ENCODE peak calls at places on chromosomes 7 and 10, in nine cellular contexts. X is hepatocyte, S is IMR-90, M is body of pancreas, E is heart right ventricle, Y is PC-3, N is HCT116, C is sigmoid colon, A is adrenal gland. R is an unnamed sample.

GRCh38 chr10:86049442-86049841 is 317.2 kb downstream of the GRID1 start:
- DNase-seq in Y (no peak), X (no peak), S (no peak), C (no peak), M (no peak), A (no peak), N (no peak), E (no peak), R (no peak)

GRCh38 chr7:1144269-1144771 is 15.7 kb downstream of the ZFAND2A start:
- DNase-seq in A (peak; percentile 85), S (no peak), E (peak; percentile 44), Y (peak; percentile 54), N (no peak), M (peak; percentile 57), X (no peak), C (peak; percentile 75), R (no peak)

GRCh38 chr10:17647316-17647715 is 3.4 kb downstream of the STAM start:
- DNase-seq in N (no peak), Y (no peak), S (no peak), A (peak; percentile 19), C (no peak), X (no peak), M (no peak), E (no peak), R (no peak)

GRCh38 chr7:30019387-30019786 is 7.1 kb downstream of the FKBP14 start:
- DNase-seq in N (no peak), X (no peak), A (no peak), C (no peak), M (no peak), S (no peak), Y (no peak), E (no peak), R (no peak)

GRCh38 chr7:52897708-52898107 is 137.7 kb upstream of the POM121L12 start:
- DNase-seq in C (peak; percentile 83), A (no peak), Y (no peak), S (no peak), N (no peak), X (peak; percentile 23), M (no peak), E (peak; percentile 22), R (no peak)

GRCh38 chr10:94006591-94007550 is 13.1 kb downstream of the PLCE1 start:
- DNase-seq in M (peak; percentile 31), A (no peak), C (no peak), E (no peak), S (peak; percentile 78), N (no peak), Y (peak; percentile 94), X (peak; percentile 76), R (peak; percentile 89)

GRCh38 chr7:104958278-104958903 is 55.6 kb upstream of the KMT2E start:
- DNase-seq in C (no peak), N (no peak), M (no peak), Y (no peak), A (no peak), E (no peak), X (no peak), S (peak; percentile 81), R (no peak)

GRCh38 chr10:78211476-78212110 is 177.9 kb downstream of the RPS24 start:
- DNase-seq in X (peak; percentile 69), A (peak; percentile 31), S (peak; percentile 67), Y (peak; percentile 92), N (peak; percentile 6), C (no peak), M (peak; percentile 26), E (no peak), R (peak; percentile 58)

GRCh38 chr7:24192701-24193100 is 91.3 kb upstream of the NPY start:
- DNase-seq in E (no peak), C (no peak), A (no peak), N (no peak), X (peak; percentile 33), M (no peak), Y (no peak), S (no peak), R (no peak)

GRCh38 chr7:42722726-42723125 is 189.1 kb downstream of the C7orf25 start:
- DNase-seq in M (no peak), E (no peak), X (no peak), S (no peak), C (no peak), Y (no peak), N (no peak), A (no peak), R (no peak)

GRCh38 chr7:17131060-17131345 is 167.4 kb upstream of the AHR start:
- DNase-seq in M (no peak), S (peak; percentile 31), X (no peak), A (no peak), E (no peak), C (no peak), Y (no peak), N (no peak), R (no peak)

GRCh38 chr10:119453313-119453712 is 89.2 kb downstream of the RGS10 start:
- DNase-seq in S (no peak), C (no peak), E (no peak), N (no peak), Y (no peak), X (no peak), M (no peak), A (no peak), R (no peak)

GRCh38 chr10:49741108-49741995 is 20.8 kb downstream of the OGDHL start:
- DNase-seq in M (no peak), E (no peak), C (no peak), S (no peak), A (no peak), Y (peak; percentile 29), X (no peak), N (no peak), R (no peak)

GRCh38 chr7:138245682-138246081 is 169.4 kb downstream of the AKR1D1 start:
- DNase-seq in E (no peak), X (peak; percentile 54), M (no peak), Y (no peak), A (peak; percentile 12), N (no peak), S (no peak), C (no peak), R (no peak)

DNA sequence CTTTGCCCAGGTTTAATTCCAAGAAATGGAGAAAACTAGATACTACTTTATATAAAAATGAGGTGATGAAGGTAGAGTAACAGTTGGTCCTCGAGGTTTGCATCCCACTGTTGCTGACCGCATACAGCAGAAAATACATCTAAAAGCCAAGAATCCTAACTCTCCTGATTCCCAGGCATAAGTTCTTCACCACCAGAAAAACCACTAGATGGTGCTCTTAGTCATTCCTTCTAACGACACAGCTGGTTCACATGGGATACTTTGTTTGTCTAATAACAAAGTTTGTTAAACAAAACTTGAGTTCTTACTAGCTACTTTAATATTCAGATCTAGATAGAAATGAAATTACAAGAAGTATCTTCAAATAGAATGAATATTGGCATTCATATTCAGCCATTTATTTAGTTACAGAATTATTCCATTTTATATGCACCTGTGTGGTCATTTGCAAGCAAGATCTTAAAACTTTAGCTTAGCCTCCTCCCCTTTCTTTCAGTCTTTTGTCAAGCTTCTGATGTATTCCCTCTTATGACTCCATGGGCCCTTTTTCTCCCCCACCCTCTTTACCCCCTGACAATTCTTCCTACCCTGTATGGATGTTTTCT is 54.1 kb upstream of the CYP26C1 start:
- DNase-seq in E (no peak), X (peak; percentile 63), Y (peak; percentile 68), A (peak; percentile 4), S (peak; percentile 75), M (no peak), C (no peak), N (no peak), R (peak; percentile 53)
- TF ChIP-seq CTCF in E (peak; percentile 61), X (peak; percentile 79), Y (peak; percentile 82), A (peak; percentile 36), S (peak; percentile 71), M (peak; percentile 17), C (peak; percentile 26), N (peak; percentile 67), R (peak; percentile 64)

GRCh38 chr7:142802301-142802700 is 31.5 kb downstream of the PRSS2 start:
- DNase-seq in E (no peak), M (no peak), A (no peak), Y (no peak), N (no peak), S (no peak), X (no peak), C (no peak), R (no peak)
- H3K4me1 ChIP-seq in E (peaks cover 8% of the 10 kb centered on the region), M (peaks cover 9% of the 10 kb centered on the region), A (peaks cover 2% of the 10 kb centered on the region), Y (peaks cover 36% of the 10 kb centered on the region), N (no peaks in the 10 kb centered on the region), S (no peaks in the 10 kb centered on the region), X (peaks cover 8% of the 10 kb centered on the region), C (peaks cover 7% of the 10 kb centered on the region), R (no peaks in the 10 kb centered on the region)

DNA sequence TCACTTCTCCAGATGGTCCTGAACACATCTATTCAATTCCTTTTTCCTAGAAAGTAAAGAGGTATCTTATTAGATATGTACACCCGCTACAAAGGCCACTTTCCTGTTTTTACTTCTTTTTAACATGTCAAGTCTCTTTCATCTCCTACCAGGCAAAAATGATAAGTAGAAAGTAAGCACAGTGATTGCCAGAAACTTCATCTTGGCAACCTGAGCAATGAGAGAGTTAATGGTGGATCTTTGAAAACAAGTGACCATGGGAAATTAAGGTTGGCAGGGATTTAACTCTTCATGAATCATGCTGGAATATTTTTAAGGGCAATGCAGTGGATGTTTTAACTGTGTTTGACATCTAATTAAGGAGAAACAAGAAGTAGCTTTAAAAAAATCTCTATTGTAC is 2.7 kb downstream of the SEMA3A start:
- DNase-seq in N (no peak), C (no peak), A (no peak), X (no peak), M (no peak), Y (peak; percentile 38), S (peak; percentile 54), E (no peak), R (no peak)
- H3K4me3 ChIP-seq in N (no peak overlapping the region), C (peak overlapping the region; percentile 56), A (no peak overlapping the region), X (peak overlapping the region; percentile 61), M (no peak overlapping the region), Y (peak overlapping the region; percentile 79), S (peak overlapping the region; percentile 84), E (no peak overlapping the region), R (peak overlapping the region; percentile 21)

GRCh38 chr10:112289373-112290053 is 6.3 kb downstream of the TECTB start:
- DNase-seq in N (no peak), Y (no peak), E (no peak), M (no peak), X (no peak), S (no peak), A (no peak), C (no peak), R (no peak)

GRCh38 chr10:112290054-112290373 is 6.8 kb downstream of the TECTB start:
- DNase-seq in M (no peak), A (no peak), C (no peak), E (no peak), N (no peak), Y (no peak), S (no peak), X (no peak), R (no peak)

GRCh38 chr10:112287844-112288243 is 4.6 kb downstream of the TECTB start:
- DNase-seq in N (no peak), Y (no peak), E (peak; percentile 12), A (no peak), X (no peak), S (no peak), M (no peak), C (no peak), R (no peak)

GRCh38 chr10:112286837-112287818 is 3.9 kb downstream of the TECTB start:
- DNase-seq in X (no peak), S (no peak), M (no peak), A (no peak), Y (no peak), C (no peak), N (no peak), E (no peak), R (no peak)

DNA sequence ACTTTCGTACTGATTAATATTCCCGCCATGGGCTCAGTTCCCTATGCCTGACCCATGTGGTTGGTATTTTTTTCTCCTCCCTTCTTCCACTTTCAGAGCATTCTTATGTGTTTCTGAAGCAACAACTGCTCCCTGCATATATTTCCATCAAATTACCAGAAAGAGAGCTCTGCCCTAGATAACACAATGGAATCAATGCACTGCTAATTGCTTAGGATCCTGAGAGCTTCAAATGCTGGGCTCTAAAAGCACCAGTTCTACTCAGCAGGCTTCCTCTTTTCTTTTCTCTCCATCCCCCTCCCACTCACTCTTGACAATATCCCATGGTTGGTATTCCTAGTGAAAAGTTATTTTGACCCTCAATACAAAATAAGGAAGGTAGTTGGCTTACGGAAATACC is 5.3 kb downstream of the TECTB start:
- DNase-seq in X (no peak), Y (no peak), N (no peak), C (no peak), S (no peak), E (no peak), M (no peak), A (no peak), R (no peak)
- TF ChIP-seq CTCF in X (no peak), Y (no peak), N (no peak), C (no peak), S (no peak), E (no peak), M (no peak), A (no peak), R (no peak)